ENCODE peak calls at places on chromosomes 12 and 14, in four cellular contexts. One of them, this sample, is unnamed.

GRCh38 chr14:102922490-102923200 is at the start of gene AMN:
- DNase-seq in GM23338: peak
- DNase-seq in A549: peak
- DNase-seq in astrocyte of the spinal cord: no peak
- DNase-seq in this sample: no peak

GRCh38 chr12:131047789-131048610 is 94.3 kb downstream of the ADGRD1 start:
- DNase-seq in GM23338: no peak
- DNase-seq in astrocyte of the spinal cord: no peak
- DNase-seq in A549: no peak
- DNase-seq in this sample: no peak

GRCh38 chr12:28191690-28192089 is 1.4 kb downstream of the CCDC91 start:
- DNase-seq in A549: peak
- DNase-seq in GM23338: peak
- DNase-seq in astrocyte of the spinal cord: peak
- DNase-seq in this sample: no peak

GRCh38 chr14:103033744-103034143 is 23.6 kb downstream of the CDC42BPB start:
- DNase-seq in A549: no peak
- DNase-seq in GM23338: no peak
- DNase-seq in astrocyte of the spinal cord: no peak
- DNase-seq in this sample: no peak

GRCh38 chr12:111322336-111323250 is 46.3 kb downstream of the PHETA1 start:
- DNase-seq in GM23338: no peak
- DNase-seq in A549: no peak
- DNase-seq in astrocyte of the spinal cord: peak
- DNase-seq in this sample: peak

GRCh38 chr12:38161123-38162000 is 155.2 kb upstream of the ALG10B start:
- DNase-seq in A549: no peak
- DNase-seq in GM23338: no peak
- DNase-seq in astrocyte of the spinal cord: no peak
- DNase-seq in this sample: no peak

GRCh38 chr12:104138747-104139186 is 757 bp upstream of the NFYB start:
- DNase-seq in astrocyte of the spinal cord: no peak
- DNase-seq in GM23338: peak
- DNase-seq in A549: no peak
- DNase-seq in this sample: no peak

GRCh38 chr12:48995061-48995879 is 3.9 kb downstream of the DDN start:
- DNase-seq in GM23338: peak
- DNase-seq in astrocyte of the spinal cord: peak
- DNase-seq in A549: peak
- DNase-seq in this sample: peak

GRCh38 chr14:101412741-101413140 is 148.6 kb upstream of the DIO3 start:
- DNase-seq in GM23338: no peak
- DNase-seq in A549: peak
- DNase-seq in astrocyte of the spinal cord: no peak
- DNase-seq in this sample: no peak

GRCh38 chr12:14696265-14696741 is at the start of gene GUCY2C:
- DNase-seq in astrocyte of the spinal cord: no peak
- DNase-seq in A549: no peak
- DNase-seq in GM23338: no peak
- DNase-seq in this sample: no peak

DNA sequence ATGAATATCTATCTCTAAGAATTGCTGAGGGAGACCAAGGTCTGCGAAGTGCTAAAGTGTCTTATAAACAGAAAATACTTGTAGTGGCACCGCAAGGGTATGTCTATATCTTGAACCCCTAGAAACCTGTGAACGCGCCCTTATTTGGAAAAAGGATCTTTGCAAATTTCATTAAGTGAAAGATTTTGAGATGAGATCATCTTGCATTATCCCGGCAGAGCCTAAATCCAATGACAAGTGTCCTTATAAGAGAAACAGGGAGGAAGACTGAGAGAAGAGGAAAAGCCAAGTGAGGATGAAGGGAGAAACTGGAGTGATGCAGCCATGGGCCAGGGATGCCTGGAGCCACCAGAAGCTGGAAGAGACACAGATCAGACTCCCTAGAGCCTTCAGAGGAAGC is 27.7 kb downstream of the RBM19 start:
- DNase-seq in astrocyte of the spinal cord: no peak
- DNase-seq in A549: no peak
- DNase-seq in GM23338: no peak
- DNase-seq in this sample: no peak
- TF ChIP-seq CTCF in astrocyte of the spinal cord: no peak
- TF ChIP-seq CTCF in A549: no peak
- TF ChIP-seq CTCF in GM23338: no peak
- TF ChIP-seq CTCF in this sample: no peak

GRCh38 chr14:44956866-44957265 is 4.9 kb downstream of the KLHL28 start:
- DNase-seq in A549: no peak
- DNase-seq in astrocyte of the spinal cord: no peak
- DNase-seq in GM23338: no peak
- DNase-seq in this sample: no peak
- H3K4me3 ChIP-seq in A549: no peak
- H3K4me3 ChIP-seq in astrocyte of the spinal cord: no peak
- H3K4me3 ChIP-seq in GM23338: no peak
- H3K4me3 ChIP-seq in this sample: no peak

DNA sequence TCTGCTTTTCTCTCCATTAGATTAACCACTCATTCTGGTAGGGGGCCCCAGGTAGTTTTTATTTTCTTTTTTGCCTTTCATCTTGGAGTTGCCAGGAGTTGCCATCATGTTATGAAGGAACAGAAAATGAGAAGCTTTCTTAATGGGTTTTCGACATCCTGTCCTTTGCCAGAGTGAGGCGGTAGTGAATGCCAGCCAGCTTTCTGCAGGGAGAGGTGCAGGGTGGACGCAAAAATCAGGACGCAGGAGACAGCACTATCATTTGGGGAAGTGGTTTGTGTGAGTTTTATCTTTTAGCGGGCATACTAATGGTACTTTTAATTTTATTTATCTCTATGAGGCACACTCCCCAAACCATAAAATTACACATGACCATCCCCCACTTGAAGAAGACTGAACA is 1.7 kb downstream of the RASSF8 start:
- DNase-seq in GM23338: peak
- DNase-seq in astrocyte of the spinal cord: peak
- DNase-seq in A549: peak
- DNase-seq in this sample: no peak
- TF ChIP-seq CTCF in GM23338: peak
- TF ChIP-seq CTCF in astrocyte of the spinal cord: peak
- TF ChIP-seq CTCF in A549: no peak
- TF ChIP-seq CTCF in this sample: peak

GRCh38 chr12:71069317-71069716 is 88.5 kb downstream of the TSPAN8 start:
- DNase-seq in astrocyte of the spinal cord: no peak
- DNase-seq in GM23338: no peak
- DNase-seq in A549: no peak
- DNase-seq in this sample: no peak
- H3K4me3 ChIP-seq in astrocyte of the spinal cord: no peak
- H3K4me3 ChIP-seq in GM23338: no peak
- H3K4me3 ChIP-seq in A549: no peak
- H3K4me3 ChIP-seq in this sample: no peak

This sample was measured in astrocyte of the cerebellum.